ENCODE peak calls at places on chromosomes 4 and X, in eight cellular contexts. One of them, this sample, is unnamed.

GRCh38 chr4:77586953-77587383 is 18.7 kb upstream of the CXCL13 start:
- DNase-seq in breast epithelium: no peak
- DNase-seq in CD4-positive, alpha-beta memory T cell: peak; percentile 12
- DNase-seq in neuronal stem cell: no peak
- DNase-seq in suprapubic skin: no peak
- DNase-seq in CD4-positive, CD25-positive, alpha-beta regulatory T cell: no peak
- DNase-seq in astrocyte: peak; percentile 24
- DNase-seq in lower lobe of right lung: no peak
- DNase-seq in this sample: peak; percentile 60

GRCh38 chrX:100635989-100636320 is 651 bp downstream of the TSPAN6 start:
- DNase-seq in breast epithelium: no peak
- DNase-seq in CD4-positive, alpha-beta memory T cell: no peak
- DNase-seq in neuronal stem cell: no peak
- DNase-seq in suprapubic skin: no peak
- DNase-seq in CD4-positive, CD25-positive, alpha-beta regulatory T cell: no peak
- DNase-seq in astrocyte: no peak
- DNase-seq in lower lobe of right lung: no peak
- DNase-seq in this sample: no peak

GRCh38 chrX:102745513-102746133 is 25.1 kb downstream of the GPRASP3 start:
- DNase-seq in breast epithelium: no peak
- DNase-seq in CD4-positive, alpha-beta memory T cell: no peak
- DNase-seq in neuronal stem cell: peak; percentile 48
- DNase-seq in suprapubic skin: no peak
- DNase-seq in CD4-positive, CD25-positive, alpha-beta regulatory T cell: no peak
- DNase-seq in astrocyte: no peak
- DNase-seq in lower lobe of right lung: peak; percentile 25
- DNase-seq in this sample: peak; percentile 4

GRCh38 chr4:27666943-27667342 is 806.3 kb downstream of the STIM2 start:
- DNase-seq in breast epithelium: no peak
- DNase-seq in CD4-positive, alpha-beta memory T cell: no peak
- DNase-seq in neuronal stem cell: no peak
- DNase-seq in suprapubic skin: no peak
- DNase-seq in CD4-positive, CD25-positive, alpha-beta regulatory T cell: no peak
- DNase-seq in astrocyte: no peak
- DNase-seq in lower lobe of right lung: no peak
- DNase-seq in this sample: no peak

GRCh38 chr4:26458104-26458503 is 32.2 kb downstream of the CCKAR start:
- DNase-seq in breast epithelium: no peak
- DNase-seq in CD4-positive, alpha-beta memory T cell: no peak
- DNase-seq in neuronal stem cell: no peak
- DNase-seq in suprapubic skin: no peak
- DNase-seq in CD4-positive, CD25-positive, alpha-beta regulatory T cell: no peak
- DNase-seq in astrocyte: peak; percentile 77
- DNase-seq in lower lobe of right lung: no peak
- DNase-seq in this sample: no peak

GRCh38 chr4:91448668-91449330 is 855.0 kb upstream of the GRID2 start:
- DNase-seq in breast epithelium: no peak
- DNase-seq in CD4-positive, alpha-beta memory T cell: no peak
- DNase-seq in neuronal stem cell: no peak
- DNase-seq in suprapubic skin: no peak
- DNase-seq in CD4-positive, CD25-positive, alpha-beta regulatory T cell: no peak
- DNase-seq in astrocyte: peak; percentile 75
- DNase-seq in lower lobe of right lung: no peak
- DNase-seq in this sample: no peak

GRCh38 chr4:67288964-67289363 is 256.3 kb downstream of the CENPC start:
- DNase-seq in breast epithelium: no peak
- DNase-seq in CD4-positive, alpha-beta memory T cell: no peak
- DNase-seq in neuronal stem cell: peak; percentile 31
- DNase-seq in suprapubic skin: no peak
- DNase-seq in CD4-positive, CD25-positive, alpha-beta regulatory T cell: no peak
- DNase-seq in astrocyte: no peak
- DNase-seq in lower lobe of right lung: no peak
- DNase-seq in this sample: peak; percentile 15

GRCh38 chr4:118898684-118899138 is 10.1 kb downstream of the SYNPO2 start:
- DNase-seq in breast epithelium: no peak
- DNase-seq in CD4-positive, alpha-beta memory T cell: no peak
- DNase-seq in neuronal stem cell: no peak
- DNase-seq in suprapubic skin: no peak
- DNase-seq in CD4-positive, CD25-positive, alpha-beta regulatory T cell: no peak
- DNase-seq in astrocyte: no peak
- DNase-seq in lower lobe of right lung: no peak
- DNase-seq in this sample: no peak

GRCh38 chr4:54658321-54659093 is 750 bp downstream of the KIT start:
- DNase-seq in breast epithelium: no peak
- DNase-seq in CD4-positive, alpha-beta memory T cell: peak; percentile 9
- DNase-seq in neuronal stem cell: peak; percentile 52
- DNase-seq in suprapubic skin: peak; percentile 65
- DNase-seq in CD4-positive, CD25-positive, alpha-beta regulatory T cell: no peak
- DNase-seq in astrocyte: peak; percentile 14
- DNase-seq in lower lobe of right lung: peak; percentile 64
- DNase-seq in this sample: peak; percentile 43

GRCh38 chr4:99029018-99029735 is 33.7 kb downstream of the METAP1 start:
- DNase-seq in breast epithelium: no peak
- DNase-seq in CD4-positive, alpha-beta memory T cell: no peak
- DNase-seq in neuronal stem cell: no peak
- DNase-seq in suprapubic skin: no peak
- DNase-seq in CD4-positive, CD25-positive, alpha-beta regulatory T cell: no peak
- DNase-seq in astrocyte: no peak
- DNase-seq in lower lobe of right lung: no peak
- DNase-seq in this sample: no peak

GRCh38 chr4:56112377-56112776 is 163.6 kb downstream of the CEP135 start:
- DNase-seq in breast epithelium: no peak
- DNase-seq in CD4-positive, alpha-beta memory T cell: no peak
- DNase-seq in neuronal stem cell: peak; percentile 30
- DNase-seq in suprapubic skin: no peak
- DNase-seq in CD4-positive, CD25-positive, alpha-beta regulatory T cell: no peak
- DNase-seq in astrocyte: no peak
- DNase-seq in lower lobe of right lung: no peak
- DNase-seq in this sample: no peak

GRCh38 chr4:155614111-155614762 is 52.4 kb upstream of the GUCY1A1 start:
- DNase-seq in breast epithelium: no peak
- DNase-seq in CD4-positive, alpha-beta memory T cell: no peak
- DNase-seq in neuronal stem cell: no peak
- DNase-seq in suprapubic skin: no peak
- DNase-seq in CD4-positive, CD25-positive, alpha-beta regulatory T cell: no peak
- DNase-seq in astrocyte: no peak
- DNase-seq in lower lobe of right lung: no peak
- DNase-seq in this sample: peak; percentile 34

GRCh38 chrX:1074755-1075154 is 137.7 kb downstream of the CRLF2 start:
- DNase-seq in breast epithelium: peak; percentile 22
- DNase-seq in CD4-positive, alpha-beta memory T cell: no peak
- DNase-seq in neuronal stem cell: no peak
- DNase-seq in suprapubic skin: no peak
- DNase-seq in CD4-positive, CD25-positive, alpha-beta regulatory T cell: no peak
- DNase-seq in astrocyte: no peak
- DNase-seq in lower lobe of right lung: no peak
- DNase-seq in this sample: no peak

GRCh38 chr4:159065513-159066240 is 37.2 kb upstream of the RAPGEF2 start:
- DNase-seq in breast epithelium: no peak
- DNase-seq in CD4-positive, alpha-beta memory T cell: no peak
- DNase-seq in neuronal stem cell: no peak
- DNase-seq in suprapubic skin: no peak
- DNase-seq in CD4-positive, CD25-positive, alpha-beta regulatory T cell: no peak
- DNase-seq in astrocyte: no peak
- DNase-seq in lower lobe of right lung: no peak
- DNase-seq in this sample: no peak

GRCh38 chr4:101660607-101661006 is 129.9 kb upstream of the BANK1 start:
- DNase-seq in breast epithelium: no peak
- DNase-seq in CD4-positive, alpha-beta memory T cell: no peak
- DNase-seq in neuronal stem cell: no peak
- DNase-seq in suprapubic skin: no peak
- DNase-seq in CD4-positive, CD25-positive, alpha-beta regulatory T cell: no peak
- DNase-seq in astrocyte: no peak
- DNase-seq in lower lobe of right lung: no peak
- DNase-seq in this sample: no peak

GRCh38 chr4:98510757-98511517 is 147.5 kb downstream of the TSPAN5 start:
- DNase-seq in breast epithelium: no peak
- DNase-seq in CD4-positive, alpha-beta memory T cell: no peak
- DNase-seq in neuronal stem cell: no peak
- DNase-seq in suprapubic skin: no peak
- DNase-seq in CD4-positive, CD25-positive, alpha-beta regulatory T cell: no peak
- DNase-seq in astrocyte: peak; percentile 94
- DNase-seq in lower lobe of right lung: no peak
- DNase-seq in this sample: peak; percentile 81

GRCh38 chrX:22950278-22951266 is 49.2 kb upstream of the DDX53 start:
- DNase-seq in breast epithelium: no peak
- DNase-seq in CD4-positive, alpha-beta memory T cell: no peak
- DNase-seq in neuronal stem cell: no peak
- DNase-seq in suprapubic skin: no peak
- DNase-seq in CD4-positive, CD25-positive, alpha-beta regulatory T cell: no peak
- DNase-seq in astrocyte: peak; percentile 91
- DNase-seq in lower lobe of right lung: no peak
- DNase-seq in this sample: peak; percentile 93

GRCh38 chr4:139219450-139220055 is 42.5 kb upstream of the ELF2 start:
- DNase-seq in breast epithelium: no peak
- DNase-seq in CD4-positive, alpha-beta memory T cell: no peak
- DNase-seq in neuronal stem cell: no peak
- DNase-seq in suprapubic skin: no peak
- DNase-seq in CD4-positive, CD25-positive, alpha-beta regulatory T cell: no peak
- DNase-seq in astrocyte: no peak
- DNase-seq in lower lobe of right lung: no peak
- DNase-seq in this sample: no peak

GRCh38 chr4:85370400-85371032 is 104.4 kb upstream of the ARHGAP24 start:
- DNase-seq in breast epithelium: no peak
- DNase-seq in CD4-positive, alpha-beta memory T cell: no peak
- DNase-seq in neuronal stem cell: peak; percentile 41
- DNase-seq in suprapubic skin: no peak
- DNase-seq in CD4-positive, CD25-positive, alpha-beta regulatory T cell: no peak
- DNase-seq in astrocyte: peak; percentile 8
- DNase-seq in lower lobe of right lung: no peak
- DNase-seq in this sample: peak; percentile 67

GRCh38 chr4:141497627-141498026 is 138.8 kb upstream of the IL15 start:
- DNase-seq in breast epithelium: no peak
- DNase-seq in CD4-positive, alpha-beta memory T cell: no peak
- DNase-seq in neuronal stem cell: no peak
- DNase-seq in suprapubic skin: no peak
- DNase-seq in CD4-positive, CD25-positive, alpha-beta regulatory T cell: no peak
- DNase-seq in astrocyte: no peak
- DNase-seq in lower lobe of right lung: no peak
- DNase-seq in this sample: no peak
- H3K9me3 ChIP-seq in breast epithelium: no peaks in the 10 kb centered on the region
- H3K9me3 ChIP-seq in CD4-positive, alpha-beta memory T cell: no peaks in the 10 kb centered on the region
- H3K9me3 ChIP-seq in neuronal stem cell: no peaks in the 10 kb centered on the region
- H3K9me3 ChIP-seq in suprapubic skin: no peaks in the 10 kb centered on the region
- H3K9me3 ChIP-seq in CD4-positive, CD25-positive, alpha-beta regulatory T cell: no peaks in the 10 kb centered on the region
- H3K9me3 ChIP-seq in astrocyte: no peaks in the 10 kb centered on the region
- H3K9me3 ChIP-seq in lower lobe of right lung: no peaks in the 10 kb centered on the region
- H3K9me3 ChIP-seq in this sample: no peaks in the 10 kb centered on the region

GRCh38 chrX:2224597-2225235 is 276.1 kb downstream of the DHRSX start:
- DNase-seq in breast epithelium: no peak
- DNase-seq in CD4-positive, alpha-beta memory T cell: no peak
- DNase-seq in neuronal stem cell: no peak
- DNase-seq in suprapubic skin: no peak
- DNase-seq in CD4-positive, CD25-positive, alpha-beta regulatory T cell: no peak
- DNase-seq in astrocyte: no peak
- DNase-seq in lower lobe of right lung: no peak
- DNase-seq in this sample: no peak

GRCh38 chrX:2224141-2224540 is 276.6 kb downstream of the DHRSX start:
- DNase-seq in breast epithelium: no peak
- DNase-seq in CD4-positive, alpha-beta memory T cell: no peak
- DNase-seq in neuronal stem cell: no peak
- DNase-seq in suprapubic skin: no peak
- DNase-seq in CD4-positive, CD25-positive, alpha-beta regulatory T cell: no peak
- DNase-seq in astrocyte: no peak
- DNase-seq in lower lobe of right lung: no peak
- DNase-seq in this sample: no peak

GRCh38 chrX:2226182-2226581 is 274.6 kb downstream of the DHRSX start:
- DNase-seq in breast epithelium: no peak
- DNase-seq in CD4-positive, alpha-beta memory T cell: no peak
- DNase-seq in neuronal stem cell: no peak
- DNase-seq in suprapubic skin: no peak
- DNase-seq in CD4-positive, CD25-positive, alpha-beta regulatory T cell: no peak
- DNase-seq in astrocyte: no peak
- DNase-seq in lower lobe of right lung: no peak
- DNase-seq in this sample: no peak

GRCh38 chrX:2220829-2221567 is 279.8 kb downstream of the DHRSX start:
- DNase-seq in breast epithelium: no peak
- DNase-seq in CD4-positive, alpha-beta memory T cell: no peak
- DNase-seq in neuronal stem cell: no peak
- DNase-seq in suprapubic skin: no peak
- DNase-seq in CD4-positive, CD25-positive, alpha-beta regulatory T cell: no peak
- DNase-seq in astrocyte: no peak
- DNase-seq in lower lobe of right lung: no peak
- DNase-seq in this sample: no peak

GRCh38 chrX:2220296-2220695 is 280.5 kb downstream of the DHRSX start:
- DNase-seq in breast epithelium: no peak
- DNase-seq in CD4-positive, alpha-beta memory T cell: no peak
- DNase-seq in neuronal stem cell: no peak
- DNase-seq in suprapubic skin: no peak
- DNase-seq in CD4-positive, CD25-positive, alpha-beta regulatory T cell: no peak
- DNase-seq in astrocyte: no peak
- DNase-seq in lower lobe of right lung: no peak
- DNase-seq in this sample: no peak
- H3K9me3 ChIP-seq in breast epithelium: peaks cover 54% of the 10 kb centered on the region
- H3K9me3 ChIP-seq in CD4-positive, alpha-beta memory T cell: peaks cover 35% of the 10 kb centered on the region
- H3K9me3 ChIP-seq in neuronal stem cell: peaks cover 41% of the 10 kb centered on the region
- H3K9me3 ChIP-seq in suprapubic skin: peaks cover 35% of the 10 kb centered on the region
- H3K9me3 ChIP-seq in CD4-positive, CD25-positive, alpha-beta regulatory T cell: peaks cover 31% of the 10 kb centered on the region
- H3K9me3 ChIP-seq in astrocyte: peaks cover 20% of the 10 kb centered on the region
- H3K9me3 ChIP-seq in lower lobe of right lung: peaks cover 20% of the 10 kb centered on the region
- H3K9me3 ChIP-seq in this sample: no peaks in the 10 kb centered on the region

DNA sequence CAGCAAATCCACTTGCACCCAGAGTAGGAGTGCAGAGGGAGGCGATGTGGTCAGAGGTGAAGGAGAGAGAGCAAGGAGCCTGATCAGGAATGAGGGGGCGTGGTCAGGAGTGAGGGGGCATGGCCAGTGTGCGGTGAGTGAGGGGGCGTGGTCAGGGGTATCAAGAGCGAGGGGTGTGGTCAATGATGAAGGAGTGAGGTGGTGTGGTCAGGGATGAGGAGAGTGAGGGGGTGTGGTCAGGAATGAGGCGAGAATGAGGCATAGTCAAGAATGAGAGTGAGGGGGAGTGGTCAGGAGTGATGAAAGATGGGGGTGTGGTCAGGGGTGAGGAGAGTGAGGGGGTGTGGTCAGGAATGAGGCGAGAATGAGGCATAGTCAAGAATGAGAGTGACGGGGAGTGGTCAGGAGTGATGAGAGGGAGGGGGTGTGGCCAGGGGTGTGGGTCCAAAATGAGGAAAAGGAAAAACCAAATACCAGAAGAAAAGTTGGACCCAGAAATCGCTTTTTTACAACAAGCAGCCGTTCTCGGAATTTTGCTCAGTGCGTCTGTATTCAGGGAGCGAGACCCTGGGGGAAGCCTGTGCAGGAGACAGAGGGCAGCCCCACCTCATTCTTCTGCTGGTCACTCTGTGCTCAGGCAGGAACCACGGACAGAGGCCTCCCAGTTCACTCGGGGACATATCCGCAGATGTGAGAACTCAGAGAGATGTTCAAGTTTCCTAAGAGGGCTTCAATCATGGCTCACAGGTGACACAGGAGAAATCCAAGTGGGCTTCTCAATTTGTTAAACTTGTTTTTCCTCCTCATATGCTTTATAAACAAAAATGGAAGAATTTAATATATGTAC is 47.5 kb downstream of the MAGEA1 start:
- DNase-seq in breast epithelium: no peak
- DNase-seq in CD4-positive, alpha-beta memory T cell: no peak
- DNase-seq in neuronal stem cell: peak; percentile 91
- DNase-seq in suprapubic skin: no peak
- DNase-seq in CD4-positive, CD25-positive, alpha-beta regulatory T cell: no peak
- DNase-seq in astrocyte: peak; percentile 20
- DNase-seq in lower lobe of right lung: peak; percentile 86
- DNase-seq in this sample: peak; percentile 69
- H3K9me3 ChIP-seq in breast epithelium: no peaks in the 10 kb centered on the region
- H3K9me3 ChIP-seq in CD4-positive, alpha-beta memory T cell: no peaks in the 10 kb centered on the region
- H3K9me3 ChIP-seq in neuronal stem cell: no peaks in the 10 kb centered on the region
- H3K9me3 ChIP-seq in suprapubic skin: no peaks in the 10 kb centered on the region
- H3K9me3 ChIP-seq in CD4-positive, CD25-positive, alpha-beta regulatory T cell: no peaks in the 10 kb centered on the region
- H3K9me3 ChIP-seq in astrocyte: no peaks in the 10 kb centered on the region
- H3K9me3 ChIP-seq in lower lobe of right lung: no peaks in the 10 kb centered on the region
- H3K9me3 ChIP-seq in this sample: no peaks in the 10 kb centered on the region

GRCh38 chrX:152155766-152156310 is 17.5 kb upstream of the MAGEA10 start:
- DNase-seq in breast epithelium: no peak
- DNase-seq in CD4-positive, alpha-beta memory T cell: no peak
- DNase-seq in neuronal stem cell: no peak
- DNase-seq in suprapubic skin: no peak
- DNase-seq in CD4-positive, CD25-positive, alpha-beta regulatory T cell: no peak
- DNase-seq in astrocyte: no peak
- DNase-seq in lower lobe of right lung: no peak
- DNase-seq in this sample: no peak
- H3K9me3 ChIP-seq in breast epithelium: no peaks in the 10 kb centered on the region
- H3K9me3 ChIP-seq in CD4-positive, alpha-beta memory T cell: no peaks in the 10 kb centered on the region
- H3K9me3 ChIP-seq in neuronal stem cell: no peaks in the 10 kb centered on the region
- H3K9me3 ChIP-seq in suprapubic skin: no peaks in the 10 kb centered on the region
- H3K9me3 ChIP-seq in CD4-positive, CD25-positive, alpha-beta regulatory T cell: no peaks in the 10 kb centered on the region
- H3K9me3 ChIP-seq in astrocyte: no peaks in the 10 kb centered on the region
- H3K9me3 ChIP-seq in lower lobe of right lung: no peaks in the 10 kb centered on the region
- H3K9me3 ChIP-seq in this sample: no peaks in the 10 kb centered on the region